ENCODE peak calls at places on chromosomes 1 and 21, in four cellular contexts. Z, Y, K and O are unnamed samples.

GRCh38 chr1:113226118-113226517 is 153.1 kb downstream of the LRIG2 start:
- DNase-seq in Z (no peak), Y (peak; percentile 31), K (no peak), O (peak; percentile 20)

GRCh38 chr1:26710811-26711210 is 15.0 kb downstream of the ARID1A start:
- DNase-seq in Z (no peak), Y (no peak), K (no peak), O (no peak)

GRCh38 chr21:37153935-37154350 is 80.9 kb downstream of the TTC3 start:
- DNase-seq in Z (no peak), Y (peak; percentile 20), K (no peak), O (no peak)

GRCh38 chr1:112904831-112905227 is 51.2 kb downstream of the SLC16A1 start:
- DNase-seq in Z (no peak), Y (no peak), K (no peak), O (no peak)

GRCh38 chr1:62337535-62337784 is 18.2 kb upstream of the KANK4 start:
- DNase-seq in Z (no peak), Y (no peak), K (no peak), O (no peak)

GRCh38 chr1:54254055-54254454 is 54.1 kb downstream of the MRPL37 start:
- DNase-seq in Z (no peak), Y (no peak), K (no peak), O (no peak)

GRCh38 chr1:61053281-61053711 is 29.1 kb upstream of the NFIA start:
- DNase-seq in Z (no peak), Y (no peak), K (no peak), O (no peak)

GRCh38 chr1:67748630-67749029 is 63.6 kb downstream of the GADD45A start:
- DNase-seq in Z (no peak), Y (no peak), K (no peak), O (no peak)

GRCh38 chr1:3211996-3212395 is 143.0 kb downstream of the PRDM16 start:
- DNase-seq in Z (no peak), Y (no peak), K (no peak), O (no peak)

GRCh38 chr1:119966681-119967080 is 70.4 kb upstream of the ADAM30 start:
- DNase-seq in Z (no peak), Y (no peak), K (no peak), O (no peak)

GRCh38 chr1:108691128-108691885 is 803 bp upstream of the PRPF38B start:
- DNase-seq in Z (no peak), Y (no peak), K (no peak), O (no peak)

GRCh38 chr1:212678456-212679410 is 20.9 kb downstream of the BATF3 start:
- DNase-seq in Z (no peak), Y (no peak), K (no peak), O (no peak)

GRCh38 chr1:9593147-9593491 is 4.4 kb downstream of the TMEM201 start:
- DNase-seq in Z (no peak), Y (no peak), K (peak; percentile 73), O (no peak)

GRCh38 chr1:8598060-8598724 is 219.2 kb downstream of the RERE start:
- DNase-seq in Z (no peak), Y (peak; percentile 31), K (no peak), O (no peak)

GRCh38 chr1:44511769-44512168 is 106.7 kb downstream of the RNF220 start:
- DNase-seq in Z (no peak), Y (no peak), K (no peak), O (no peak)

GRCh38 chr1:65429806-65430205 is 9.3 kb downstream of the LEPR start:
- DNase-seq in Z (no peak), Y (no peak), K (no peak), O (no peak)

GRCh38 chr1:97489834-97490233 is 431.0 kb downstream of the DPYD start:
- DNase-seq in Z (no peak), Y (no peak), K (no peak), O (no peak)

GRCh38 chr1:109365642-109366204 is 32.0 kb downstream of the SORT1 start:
- DNase-seq in Z (no peak), Y (no peak), K (no peak), O (no peak)

GRCh38 chr1:57845041-57845440 is 421.2 kb upstream of the DAB1 start:
- DNase-seq in Z (no peak), Y (no peak), K (no peak), O (no peak)